ENCODE peak calls at places on chromosome 20, in eight cellular contexts. I is stomach, X is K562, D is BE2C, Y is upper lobe of right lung, K is brain microvascular endothelial cell, R is esophagus squamous epithelium, S is astrocyte of the spinal cord. P is an unnamed sample.
A peak's percentile ranks its signal among the peaks of the same experiment; 100 is the strongest.

GRCh38 chr20:64116541-64117423 is 9.4 kb upstream of the NPBWR2 start:
- DNase-seq in I (peak; percentile 23), X (no peak), D (no peak), Y (peak; percentile 51), K (no peak), R (no peak), S (no peak), P (no peak)

GRCh38 chr20:50191566-50192363 is 1.1 kb downstream of the CEBPB start:
- DNase-seq in I (peak; percentile 47), X (peak; percentile 69), D (peak; percentile 77), Y (peak; percentile 80), K (no peak), R (peak; percentile 27), S (peak; percentile 56), P (no peak)

GRCh38 chr20:46312075-46312944 is 4.0 kb upstream of the CDH22 start:
- DNase-seq in I (peak; percentile 50), X (peak; percentile 74), D (peak; percentile 54), Y (no peak), K (no peak), R (no peak), S (no peak), P (no peak)

GRCh38 chr20:56628015-56628872 is 862 bp upstream of the TFAP2C start:
- DNase-seq in I (no peak), X (no peak), D (no peak), Y (no peak), K (no peak), R (no peak), S (no peak), P (no peak)

GRCh38 chr20:49278817-49279676 is 1.2 kb upstream of the ZNFX1 start:
- DNase-seq in I (no peak), X (peak; percentile 13), D (no peak), Y (no peak), K (peak; percentile 23), R (no peak), S (no peak), P (no peak)

GRCh38 chr20:51570755-51571469 is 28.4 kb upstream of the NFATC2 start:
- DNase-seq in I (no peak), X (no peak), D (no peak), Y (no peak), K (no peak), R (no peak), S (no peak), P (no peak)

GRCh38 chr20:38805958-38806854 is 709 bp downstream of the PPP1R16B start:
- DNase-seq in I (no peak), X (peak; percentile 25), D (peak; percentile 57), Y (peak; percentile 68), K (no peak), R (no peak), S (no peak), P (no peak)

GRCh38 chr20:33561981-33562601 is 72.2 kb downstream of the CBFA2T2 start:
- DNase-seq in I (peak; percentile 83), X (peak; percentile 39), D (peak; percentile 93), Y (no peak), K (peak; percentile 70), R (no peak), S (peak; percentile 84), P (peak; percentile 60)

GRCh38 chr20:63015147-63015664 is 8.4 kb upstream of the BHLHE23 start:
- DNase-seq in I (no peak), X (no peak), D (no peak), Y (no peak), K (no peak), R (no peak), S (no peak), P (no peak)

GRCh38 chr20:24695529-24696225 is 226.2 kb downstream of the SYNDIG1 start:
- DNase-seq in I (peak; percentile 3), X (no peak), D (no peak), Y (peak; percentile 23), K (no peak), R (no peak), S (no peak), P (no peak)

GRCh38 chr20:16569218-16570153 is 3.8 kb downstream of the KIF16B start:
- DNase-seq in I (no peak), X (no peak), D (no peak), Y (no peak), K (no peak), R (no peak), S (no peak), P (no peak)

GRCh38 chr20:62289898-62290297 is 12.9 kb upstream of the ADRM1 start:
- DNase-seq in I (no peak), X (no peak), D (no peak), Y (no peak), K (no peak), R (no peak), S (no peak), P (no peak)

GRCh38 chr20:63432577-63433061 is 39.8 kb downstream of the KCNQ2 start:
- DNase-seq in I (no peak), X (no peak), D (peak; percentile 58), Y (no peak), K (no peak), R (no peak), S (no peak), P (no peak)

GRCh38 chr20:53736122-53736756 is 142.6 kb upstream of the ZNF217 start:
- DNase-seq in I (no peak), X (no peak), D (no peak), Y (no peak), K (no peak), R (no peak), S (no peak), P (no peak)

GRCh38 chr20:63708301-63709148 is 686 bp downstream of the ZGPAT start:
- DNase-seq in I (no peak), X (peak; percentile 15), D (peak; percentile 18), Y (peak; percentile 66), K (no peak), R (no peak), S (no peak), P (no peak)

GRCh38 chr20:51531141-51531710 is 11.3 kb downstream of the NFATC2 start:
- DNase-seq in I (no peak), X (no peak), D (no peak), Y (no peak), K (no peak), R (no peak), S (peak; percentile 57), P (no peak)

GRCh38 chr20:58536289-58536688 is 21.1 kb upstream of the APCDD1L start:
- DNase-seq in I (no peak), X (no peak), D (no peak), Y (no peak), K (no peak), R (no peak), S (no peak), P (no peak)

GRCh38 chr20:50218987-50219435 is 28.4 kb downstream of the CEBPB start:
- DNase-seq in I (no peak), X (peak; percentile 26), D (no peak), Y (no peak), K (no peak), R (no peak), S (no peak), P (no peak)

GRCh38 chr20:54290636-54291035 is 82.7 kb downstream of the PFDN4 start:
- DNase-seq in I (no peak), X (no peak), D (no peak), Y (no peak), K (no peak), R (no peak), S (no peak), P (no peak)

GRCh38 chr20:39960522-39961420 is 728.3 kb downstream of the MAFB start:
- DNase-seq in I (no peak), X (no peak), D (peak; percentile 7), Y (no peak), K (no peak), R (no peak), S (no peak), P (no peak)

GRCh38 chr20:50308513-50309279 is 118.1 kb downstream of the CEBPB start:
- DNase-seq in I (peak; percentile 80), X (peak; percentile 69), D (peak; percentile 89), Y (peak; percentile 91), K (peak; percentile 93), R (peak; percentile 67), S (peak; percentile 96), P (peak; percentile 96)

DNA sequence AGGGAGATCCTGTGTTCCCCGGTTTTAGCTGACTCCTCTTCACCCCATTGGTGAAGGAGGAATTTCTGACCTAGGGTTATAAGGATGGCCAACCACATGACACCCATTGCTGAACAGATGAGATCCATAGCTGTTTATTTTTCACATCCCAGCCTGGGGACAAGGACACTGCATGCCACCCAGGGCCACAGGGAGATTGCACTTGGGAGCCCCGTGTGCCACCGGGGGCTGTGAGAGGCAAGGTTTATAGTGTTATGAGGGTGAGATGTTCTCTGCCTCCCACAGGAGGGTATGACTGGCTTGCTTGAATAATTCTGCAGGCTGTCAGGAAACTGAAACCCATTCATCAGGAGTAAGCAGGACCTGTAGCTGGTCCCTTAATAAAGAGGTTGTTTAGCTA is 14.7 kb upstream of the SLPI start:
- DNase-seq in I (no peak), X (no peak), D (no peak), Y (no peak), K (no peak), R (no peak), S (no peak), P (no peak)
- H3K4me3 ChIP-seq in I (no peak overlapping the region), X (no peak overlapping the region), D (no peak overlapping the region), Y (no peak overlapping the region), K (no peak overlapping the region), R (no peak overlapping the region), S (no peak overlapping the region), P (no peak overlapping the region)

DNA sequence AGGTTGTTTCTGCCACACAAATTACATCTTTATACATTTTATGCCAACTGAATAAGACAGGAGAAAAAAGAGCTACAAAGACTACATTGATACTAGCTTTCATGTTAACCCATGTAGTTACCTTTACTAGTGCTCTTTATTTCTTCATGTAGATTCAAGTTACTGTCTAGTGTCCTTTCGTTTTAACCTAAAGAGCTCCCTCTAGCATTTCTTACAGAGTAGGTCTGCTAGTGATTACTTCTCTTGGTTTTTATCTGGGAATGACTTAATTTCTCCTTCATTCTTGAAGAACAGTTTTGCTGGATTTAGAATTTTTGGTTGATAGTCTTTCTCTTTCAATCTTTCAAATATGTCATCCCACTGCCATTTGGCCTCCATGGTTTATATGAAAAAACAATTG is 21.2 kb upstream of the NOP56 start:
- DNase-seq in I (no peak), X (no peak), D (no peak), Y (no peak), K (no peak), R (no peak), S (peak; percentile 29), P (no peak)
- TF ChIP-seq CTCF in I (no peak), X (no peak), D (peak; percentile 32), Y (no peak), K (no peak), R (no peak), S (peak; percentile 17), P (no peak)

DNA sequence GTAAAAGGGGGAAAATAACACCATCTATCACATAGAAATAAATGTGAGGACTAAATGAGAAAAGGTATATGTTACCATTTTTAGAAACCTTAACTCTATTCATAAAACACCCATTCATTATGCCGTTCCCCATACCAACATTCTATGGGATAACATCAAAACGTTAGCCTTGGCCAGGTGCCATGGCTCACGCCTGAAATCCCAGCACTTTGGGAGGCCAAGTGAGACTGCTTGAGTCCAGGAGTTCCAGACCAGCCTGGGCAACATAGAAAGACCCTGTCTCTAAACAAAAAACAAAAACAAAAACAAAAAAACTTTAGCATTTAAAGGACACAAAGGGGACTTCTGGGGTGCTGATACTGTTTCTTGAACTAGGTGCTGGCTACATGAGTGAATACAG is 1.3 kb downstream of the PIGU start:
- DNase-seq in I (no peak), X (no peak), D (no peak), Y (no peak), K (no peak), R (no peak), S (no peak), P (no peak)
- H3K4me3 ChIP-seq in I (no peak overlapping the region), X (no peak overlapping the region), D (no peak overlapping the region), Y (no peak overlapping the region), K (no peak overlapping the region), R (no peak overlapping the region), S (no peak overlapping the region), P (no peak overlapping the region)

GRCh38 chr20:48238326-48238725 is 453.0 kb upstream of the SULF2 start:
- DNase-seq in I (no peak), X (no peak), D (no peak), Y (no peak), K (peak; percentile 8), R (no peak), S (peak; percentile 19), P (peak; percentile 18)
- TF ChIP-seq CTCF in I (no peak), X (no peak), D (no peak), Y (no peak), K (no peak), R (no peak), S (no peak), P (no peak)